ENCODE peak calls at places on chromosomes 2 and 18, in five cellular contexts. One of them, this sample, is unnamed.

GRCh38 chr2:23757686-23758433 is 169.1 kb downstream of the ATAD2B start:
- DNase-seq in CD4-positive, CD25-positive, alpha-beta regulatory T cell: no peak
- DNase-seq in HCT116: peak; percentile 48
- DNase-seq in GM06990: no peak
- DNase-seq in fibroblast of pulmonary artery: peak; percentile 94
- DNase-seq in this sample: peak; percentile 66

GRCh38 chr2:64888591-64889309 is 100.4 kb upstream of the SLC1A4 start:
- DNase-seq in CD4-positive, CD25-positive, alpha-beta regulatory T cell: no peak
- DNase-seq in HCT116: peak; percentile 68
- DNase-seq in GM06990: no peak
- DNase-seq in fibroblast of pulmonary artery: peak; percentile 79
- DNase-seq in this sample: peak; percentile 64

GRCh38 chr2:176338395-176338794 is 69.2 kb downstream of the MTX2 start:
- DNase-seq in CD4-positive, CD25-positive, alpha-beta regulatory T cell: no peak
- DNase-seq in HCT116: no peak
- DNase-seq in GM06990: no peak
- DNase-seq in fibroblast of pulmonary artery: no peak
- DNase-seq in this sample: no peak

GRCh38 chr2:43130548-43130875 is 95.9 kb downstream of the ZFP36L2 start:
- DNase-seq in CD4-positive, CD25-positive, alpha-beta regulatory T cell: no peak
- DNase-seq in HCT116: no peak
- DNase-seq in GM06990: no peak
- DNase-seq in fibroblast of pulmonary artery: no peak
- DNase-seq in this sample: no peak

GRCh38 chr18:58891753-58892152 is 27.1 kb downstream of the ZNF532 start:
- DNase-seq in CD4-positive, CD25-positive, alpha-beta regulatory T cell: no peak
- DNase-seq in HCT116: no peak
- DNase-seq in GM06990: no peak
- DNase-seq in fibroblast of pulmonary artery: no peak
- DNase-seq in this sample: peak; percentile 31

GRCh38 chr2:159559034-159559433 is 57.3 kb downstream of the BAZ2B start:
- DNase-seq in CD4-positive, CD25-positive, alpha-beta regulatory T cell: no peak
- DNase-seq in HCT116: no peak
- DNase-seq in GM06990: no peak
- DNase-seq in fibroblast of pulmonary artery: no peak
- DNase-seq in this sample: no peak

GRCh38 chr2:181203916-181204315 is 223.5 kb downstream of the UBE2E3 start:
- DNase-seq in CD4-positive, CD25-positive, alpha-beta regulatory T cell: no peak
- DNase-seq in HCT116: no peak
- DNase-seq in GM06990: no peak
- DNase-seq in fibroblast of pulmonary artery: peak; percentile 23
- DNase-seq in this sample: peak; percentile 7

GRCh38 chr18:75546964-75547363 is 119.5 kb upstream of the SMIM21 start:
- DNase-seq in CD4-positive, CD25-positive, alpha-beta regulatory T cell: no peak
- DNase-seq in HCT116: no peak
- DNase-seq in GM06990: no peak
- DNase-seq in fibroblast of pulmonary artery: no peak
- DNase-seq in this sample: no peak

GRCh38 chr2:159922563-159922962 is 124.6 kb upstream of the CD302 start:
- DNase-seq in CD4-positive, CD25-positive, alpha-beta regulatory T cell: no peak
- DNase-seq in HCT116: no peak
- DNase-seq in GM06990: no peak
- DNase-seq in fibroblast of pulmonary artery: no peak
- DNase-seq in this sample: peak; percentile 36

GRCh38 chr2:100862081-100862480 is 42.1 kb downstream of the NPAS2 start:
- DNase-seq in CD4-positive, CD25-positive, alpha-beta regulatory T cell: no peak
- DNase-seq in HCT116: no peak
- DNase-seq in GM06990: no peak
- DNase-seq in fibroblast of pulmonary artery: no peak
- DNase-seq in this sample: peak; percentile 49

GRCh38 chr2:57728691-57729090 is 317.9 kb upstream of the VRK2 start:
- DNase-seq in CD4-positive, CD25-positive, alpha-beta regulatory T cell: no peak
- DNase-seq in HCT116: no peak
- DNase-seq in GM06990: no peak
- DNase-seq in fibroblast of pulmonary artery: no peak
- DNase-seq in this sample: no peak

GRCh38 chr2:176931588-176932563 is 280.7 kb upstream of the HNRNPA3 start:
- DNase-seq in CD4-positive, CD25-positive, alpha-beta regulatory T cell: peak; percentile 88
- DNase-seq in HCT116: peak; percentile 41
- DNase-seq in GM06990: peak; percentile 72
- DNase-seq in fibroblast of pulmonary artery: peak; percentile 11
- DNase-seq in this sample: peak; percentile 37

GRCh38 chr2:10346929-10347558 is 44.3 kb downstream of the HPCAL1 start:
- DNase-seq in CD4-positive, CD25-positive, alpha-beta regulatory T cell: no peak
- DNase-seq in HCT116: no peak
- DNase-seq in GM06990: no peak
- DNase-seq in fibroblast of pulmonary artery: no peak
- DNase-seq in this sample: peak; percentile 14

GRCh38 chr2:9422321-9423099 is 818 bp downstream of the ITGB1BP1 start:
- DNase-seq in CD4-positive, CD25-positive, alpha-beta regulatory T cell: peak; percentile 69
- DNase-seq in HCT116: peak; percentile 18
- DNase-seq in GM06990: no peak
- DNase-seq in fibroblast of pulmonary artery: no peak
- DNase-seq in this sample: peak; percentile 64

GRCh38 chr18:49562481-49563129 is 748 bp downstream of the LIPG start:
- DNase-seq in CD4-positive, CD25-positive, alpha-beta regulatory T cell: no peak
- DNase-seq in HCT116: no peak
- DNase-seq in GM06990: no peak
- DNase-seq in fibroblast of pulmonary artery: no peak
- DNase-seq in this sample: no peak

GRCh38 chr2:204321910-204322765 is 223.1 kb upstream of the PARD3B start:
- DNase-seq in CD4-positive, CD25-positive, alpha-beta regulatory T cell: no peak
- DNase-seq in HCT116: no peak
- DNase-seq in GM06990: no peak
- DNase-seq in fibroblast of pulmonary artery: peak; percentile 89
- DNase-seq in this sample: peak; percentile 25

GRCh38 chr18:62663731-62664336 is 51.5 kb upstream of the PHLPP1 start:
- DNase-seq in CD4-positive, CD25-positive, alpha-beta regulatory T cell: peak; percentile 24
- DNase-seq in HCT116: no peak
- DNase-seq in GM06990: peak; percentile 45
- DNase-seq in fibroblast of pulmonary artery: peak; percentile 26
- DNase-seq in this sample: peak; percentile 61

GRCh38 chr2:189698020-189698887 is 23.8 kb downstream of the ANKAR start:
- DNase-seq in CD4-positive, CD25-positive, alpha-beta regulatory T cell: peak; percentile 66
- DNase-seq in HCT116: peak; percentile 41
- DNase-seq in GM06990: peak; percentile 15
- DNase-seq in fibroblast of pulmonary artery: peak; percentile 69
- DNase-seq in this sample: peak; percentile 86

GRCh38 chr2:65120990-65121693 is 8.8 kb downstream of the RAB1A start:
- DNase-seq in CD4-positive, CD25-positive, alpha-beta regulatory T cell: no peak
- DNase-seq in HCT116: no peak
- DNase-seq in GM06990: no peak
- DNase-seq in fibroblast of pulmonary artery: no peak
- DNase-seq in this sample: no peak

GRCh38 chr2:113178069-113178468 is 4.3 kb downstream of the PSD4 start:
- DNase-seq in CD4-positive, CD25-positive, alpha-beta regulatory T cell: no peak
- DNase-seq in HCT116: no peak
- DNase-seq in GM06990: no peak
- DNase-seq in fibroblast of pulmonary artery: no peak
- DNase-seq in this sample: no peak

GRCh38 chr2:108945969-108946368 is 43.1 kb downstream of the EDAR start:
- DNase-seq in CD4-positive, CD25-positive, alpha-beta regulatory T cell: no peak
- DNase-seq in HCT116: no peak
- DNase-seq in GM06990: no peak
- DNase-seq in fibroblast of pulmonary artery: no peak
- DNase-seq in this sample: no peak

GRCh38 chr18:40987581-40987980 is 967.5 kb upstream of the PIK3C3 start:
- DNase-seq in CD4-positive, CD25-positive, alpha-beta regulatory T cell: no peak
- DNase-seq in HCT116: no peak
- DNase-seq in GM06990: no peak
- DNase-seq in fibroblast of pulmonary artery: no peak
- DNase-seq in this sample: no peak

GRCh38 chr2:36146765-36147164 is 208.8 kb upstream of the CRIM1 start:
- DNase-seq in CD4-positive, CD25-positive, alpha-beta regulatory T cell: no peak
- DNase-seq in HCT116: no peak
- DNase-seq in GM06990: no peak
- DNase-seq in fibroblast of pulmonary artery: no peak
- DNase-seq in this sample: no peak

GRCh38 chr2:158969717-158970521 is 1.5 kb downstream of the TANC1 start:
- DNase-seq in CD4-positive, CD25-positive, alpha-beta regulatory T cell: no peak
- DNase-seq in HCT116: no peak
- DNase-seq in GM06990: peak; percentile 26
- DNase-seq in fibroblast of pulmonary artery: peak; percentile 40
- DNase-seq in this sample: peak; percentile 65

GRCh38 chr2:15363142-15363541 is 198.0 kb downstream of the NBAS start:
- DNase-seq in CD4-positive, CD25-positive, alpha-beta regulatory T cell: no peak
- DNase-seq in HCT116: no peak
- DNase-seq in GM06990: no peak
- DNase-seq in fibroblast of pulmonary artery: peak; percentile 41
- DNase-seq in this sample: peak; percentile 46

GRCh38 chr18:62187543-62188378 is 706 bp downstream of the RELCH start:
- DNase-seq in CD4-positive, CD25-positive, alpha-beta regulatory T cell: peak; percentile 44
- DNase-seq in HCT116: no peak
- DNase-seq in GM06990: no peak
- DNase-seq in fibroblast of pulmonary artery: no peak
- DNase-seq in this sample: peak; percentile 64

GRCh38 chr2:38213619-38214018 is 137.7 kb upstream of the CYP1B1 start:
- DNase-seq in CD4-positive, CD25-positive, alpha-beta regulatory T cell: peak; percentile 25
- DNase-seq in HCT116: no peak
- DNase-seq in GM06990: no peak
- DNase-seq in fibroblast of pulmonary artery: peak; percentile 31
- DNase-seq in this sample: no peak

GRCh38 chr2:26682155-26682554 is 10.4 kb upstream of the KCNK3 start:
- DNase-seq in CD4-positive, CD25-positive, alpha-beta regulatory T cell: no peak
- DNase-seq in HCT116: no peak
- DNase-seq in GM06990: no peak
- DNase-seq in fibroblast of pulmonary artery: no peak
- DNase-seq in this sample: peak; percentile 17

GRCh38 chr2:31266804-31267203 is 32.9 kb downstream of the EHD3 start:
- DNase-seq in CD4-positive, CD25-positive, alpha-beta regulatory T cell: no peak
- DNase-seq in HCT116: no peak
- DNase-seq in GM06990: no peak
- DNase-seq in fibroblast of pulmonary artery: no peak
- DNase-seq in this sample: no peak

DNA sequence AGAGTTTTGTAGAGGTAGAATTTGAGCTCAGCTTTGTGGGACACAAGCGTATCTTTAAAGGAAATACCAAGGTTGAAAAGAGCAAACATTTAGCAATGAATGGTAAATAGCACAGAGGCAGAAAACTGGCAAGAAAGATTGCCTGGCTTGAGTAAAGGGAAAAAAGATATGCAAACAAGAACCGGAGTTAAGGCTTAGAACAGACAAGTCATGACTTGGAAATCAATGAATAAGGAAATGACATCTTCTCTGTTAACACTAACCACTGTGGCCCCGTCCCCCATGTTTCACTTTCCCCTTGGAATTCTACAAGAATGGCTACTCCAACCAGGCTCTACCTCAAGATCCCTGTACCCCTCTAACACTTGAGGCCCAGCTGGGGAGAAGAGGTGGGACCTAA is 3.8 kb downstream of the STAM2 start:
- DNase-seq in CD4-positive, CD25-positive, alpha-beta regulatory T cell: no peak
- DNase-seq in HCT116: no peak
- DNase-seq in GM06990: no peak
- DNase-seq in fibroblast of pulmonary artery: peak; percentile 46
- DNase-seq in this sample: no peak
- H3K4me3 ChIP-seq in CD4-positive, CD25-positive, alpha-beta regulatory T cell: no peak overlapping the region
- H3K4me3 ChIP-seq in HCT116: no peak overlapping the region
- H3K4me3 ChIP-seq in GM06990: peak overlapping the region; percentile 27
- H3K4me3 ChIP-seq in fibroblast of pulmonary artery: no peak overlapping the region
- H3K4me3 ChIP-seq in this sample: peak overlapping the region; percentile 66

GRCh38 chr18:52341617-52342381 is 1.8 kb downstream of the DCC start:
- DNase-seq in CD4-positive, CD25-positive, alpha-beta regulatory T cell: no peak
- DNase-seq in HCT116: no peak
- DNase-seq in GM06990: peak; percentile 21
- DNase-seq in fibroblast of pulmonary artery: peak; percentile 10
- DNase-seq in this sample: peak; percentile 62

GRCh38 chr18:52343138-52343537 is 3.1 kb downstream of the DCC start:
- DNase-seq in CD4-positive, CD25-positive, alpha-beta regulatory T cell: no peak
- DNase-seq in HCT116: no peak
- DNase-seq in GM06990: no peak
- DNase-seq in fibroblast of pulmonary artery: peak; percentile 1
- DNase-seq in this sample: peak; percentile 8

GRCh38 chr18:52340466-52341378 is 725 bp downstream of the DCC start:
- DNase-seq in CD4-positive, CD25-positive, alpha-beta regulatory T cell: no peak
- DNase-seq in HCT116: no peak
- DNase-seq in GM06990: no peak
- DNase-seq in fibroblast of pulmonary artery: peak; percentile 2
- DNase-seq in this sample: peak; percentile 33

GRCh38 chr18:52337286-52337685 is 2.7 kb upstream of the DCC start:
- DNase-seq in CD4-positive, CD25-positive, alpha-beta regulatory T cell: no peak
- DNase-seq in HCT116: no peak
- DNase-seq in GM06990: no peak
- DNase-seq in fibroblast of pulmonary artery: peak; percentile 32
- DNase-seq in this sample: peak; percentile 25

GRCh38 chr18:52339891-52340371 is at the start of gene DCC:
- DNase-seq in CD4-positive, CD25-positive, alpha-beta regulatory T cell: no peak
- DNase-seq in HCT116: no peak
- DNase-seq in GM06990: peak; percentile 23
- DNase-seq in fibroblast of pulmonary artery: peak; percentile 61
- DNase-seq in this sample: peak; percentile 83
- H3K4me3 ChIP-seq in CD4-positive, CD25-positive, alpha-beta regulatory T cell: no peak within 1 kb of the TSS
- H3K4me3 ChIP-seq in HCT116: no peak within 1 kb of the TSS
- H3K4me3 ChIP-seq in GM06990: no peak within 1 kb of the TSS
- H3K4me3 ChIP-seq in fibroblast of pulmonary artery: peak within 1 kb of the TSS; percentile 28
- H3K4me3 ChIP-seq in this sample: peak within 1 kb of the TSS; percentile 39

DNA sequence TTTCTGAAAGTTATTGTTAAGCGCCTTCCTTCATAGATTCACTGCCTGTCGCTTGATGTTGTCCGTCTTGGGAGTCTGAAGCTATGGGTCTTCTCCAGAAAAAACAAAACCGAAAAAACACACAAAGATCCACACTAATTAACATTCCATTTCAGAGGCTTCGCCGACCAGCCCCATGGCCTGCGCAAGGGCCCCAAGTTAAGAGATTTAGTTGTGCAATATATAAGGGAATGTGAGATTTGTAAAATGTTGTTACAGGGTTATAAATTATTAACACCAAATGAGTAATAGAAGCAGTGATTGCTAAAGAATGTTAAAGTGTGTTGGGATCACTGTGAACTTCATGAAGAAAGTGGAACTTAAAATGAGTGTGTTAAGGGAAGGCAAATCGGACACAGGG is 827 bp downstream of the CFAP221 start:
- DNase-seq in CD4-positive, CD25-positive, alpha-beta regulatory T cell: no peak
- DNase-seq in HCT116: no peak
- DNase-seq in GM06990: no peak
- DNase-seq in fibroblast of pulmonary artery: no peak
- DNase-seq in this sample: no peak
- H3K4me3 ChIP-seq in CD4-positive, CD25-positive, alpha-beta regulatory T cell: no peak overlapping the region
- H3K4me3 ChIP-seq in HCT116: peak overlapping the region; percentile 64
- H3K4me3 ChIP-seq in GM06990: no peak overlapping the region
- H3K4me3 ChIP-seq in fibroblast of pulmonary artery: no peak overlapping the region
- H3K4me3 ChIP-seq in this sample: peak overlapping the region; percentile 82

GRCh38 chr2:237412646-237413292 is 1.2 kb downstream of the COL6A3 start:
- DNase-seq in CD4-positive, CD25-positive, alpha-beta regulatory T cell: no peak
- DNase-seq in HCT116: no peak
- DNase-seq in GM06990: no peak
- DNase-seq in fibroblast of pulmonary artery: no peak
- DNase-seq in this sample: peak; percentile 66

GRCh38 chr2:237410949-237411635 is 2.9 kb downstream of the COL6A3 start:
- DNase-seq in CD4-positive, CD25-positive, alpha-beta regulatory T cell: no peak
- DNase-seq in HCT116: no peak
- DNase-seq in GM06990: no peak
- DNase-seq in fibroblast of pulmonary artery: peak; percentile 51
- DNase-seq in this sample: peak; percentile 51

GRCh38 chr2:237414056-237414661 is at the start of gene COL6A3:
- DNase-seq in CD4-positive, CD25-positive, alpha-beta regulatory T cell: no peak
- DNase-seq in HCT116: no peak
- DNase-seq in GM06990: no peak
- DNase-seq in fibroblast of pulmonary artery: peak; percentile 93
- DNase-seq in this sample: peak; percentile 94

GRCh38 chr2:237411683-237412349 is 2.1 kb downstream of the COL6A3 start:
- DNase-seq in CD4-positive, CD25-positive, alpha-beta regulatory T cell: no peak
- DNase-seq in HCT116: no peak
- DNase-seq in GM06990: no peak
- DNase-seq in fibroblast of pulmonary artery: peak; percentile 63
- DNase-seq in this sample: peak; percentile 67

GRCh38 chr2:237413293-237414055 is 490 bp downstream of the COL6A3 start:
- DNase-seq in CD4-positive, CD25-positive, alpha-beta regulatory T cell: no peak
- DNase-seq in HCT116: no peak
- DNase-seq in GM06990: no peak
- DNase-seq in fibroblast of pulmonary artery: peak; percentile 46
- DNase-seq in this sample: peak; percentile 75
- H3K4me3 ChIP-seq in CD4-positive, CD25-positive, alpha-beta regulatory T cell: no peak overlapping the region
- H3K4me3 ChIP-seq in HCT116: no peak overlapping the region
- H3K4me3 ChIP-seq in GM06990: no peak overlapping the region
- H3K4me3 ChIP-seq in fibroblast of pulmonary artery: peak overlapping the region; percentile 92
- H3K4me3 ChIP-seq in this sample: peak overlapping the region; percentile 88

This sample was measured in adipocyte.